ENCODE peak calls at places on chromosomes 2 and 18, in seven cellular contexts. U, O, K, Z, D, T and R are unnamed samples.

GRCh38 chr2:158723921-158724802 is 71.0 kb upstream of the DAPL1 start:
- DNase-seq in U (peak), O (no peak), K (no peak), Z (no peak), D (no peak), T (peak), R (no peak)

GRCh38 chr2:84894758-84895520 is 10.5 kb upstream of the TMSB10 start:
- DNase-seq in U (peak), O (no peak), K (no peak), Z (no peak), D (no peak), T (peak), R (no peak)

GRCh38 chr2:46490521-46491141 is 11.3 kb downstream of the TMEM247 start:
- DNase-seq in U (no peak), O (no peak), K (no peak), Z (no peak), D (peak), T (peak), R (no peak)

GRCh38 chr2:160657206-160657605 is 163.6 kb upstream of the RBMS1 start:
- DNase-seq in U (no peak), O (no peak), K (no peak), Z (no peak), D (no peak), T (no peak), R (no peak)

GRCh38 chr18:22977847-22978701 is 44.9 kb downstream of the RBBP8 start:
- DNase-seq in U (peak), O (peak), K (no peak), Z (no peak), D (peak), T (peak), R (no peak)

GRCh38 chr18:47772374-47773248 is 157.8 kb downstream of the SMAD2 start:
- DNase-seq in U (peak), O (no peak), K (peak), Z (peak), D (peak), T (peak), R (no peak)

GRCh38 chr18:79393181-79393598 is 2.5 kb upstream of the NFATC1 start:
- DNase-seq in U (no peak), O (no peak), K (no peak), Z (no peak), D (no peak), T (peak), R (no peak)

GRCh38 chr2:240387669-240388358 is 47.6 kb upstream of the GPC1 start:
- DNase-seq in U (peak), O (peak), K (no peak), Z (no peak), D (peak), T (peak), R (no peak)

GRCh38 chr2:45578056-45578843 is 32.8 kb downstream of the SRBD1 start:
- DNase-seq in U (peak), O (no peak), K (peak), Z (peak), D (no peak), T (peak), R (no peak)

GRCh38 chr18:54284967-54285785 is 15.9 kb downstream of the POLI start:
- DNase-seq in U (peak), O (peak), K (no peak), Z (no peak), D (no peak), T (peak), R (no peak)

GRCh38 chr2:203835867-203836800 is 31.4 kb upstream of the CTLA4 start:
- DNase-seq in U (no peak), O (no peak), K (no peak), Z (no peak), D (no peak), T (no peak), R (no peak)